ENCODE peak calls at places on chromosome 18, in eight cellular contexts. I is GM12878, K is upper lobe of left lung, P is GM23338, F is Panc1, U is HepG2, T is K562, C is HCT116. G is an unnamed sample.

GRCh38 chr18:59833785-59834184 is 66.0 kb upstream of the PMAIP1 start:
- ATAC-seq in I (peak), K (no peak), P (no peak), F (no peak), U (no peak), T (no peak), C (no peak), G (no peak)

GRCh38 chr18:58402951-58403702 is 225.8 kb downstream of the ALPK2 start:
- ATAC-seq in I (no peak), K (peak), P (peak), F (no peak), U (peak), T (no peak), C (no peak), G (no peak)

GRCh38 chr18:35095983-35096676 is 54.9 kb downstream of the MAPRE2 start:
- ATAC-seq in I (peak), K (no peak), P (no peak), F (no peak), U (no peak), T (peak), C (no peak), G (no peak)

GRCh38 chr18:57110295-57110694 is 36.6 kb upstream of the BOD1L2 start:
- ATAC-seq in I (no peak), K (no peak), P (no peak), F (no peak), U (no peak), T (no peak), C (no peak), G (no peak)

GRCh38 chr18:59921384-59921891 is 21.6 kb downstream of the PMAIP1 start:
- ATAC-seq in I (peak), K (no peak), P (no peak), F (no peak), U (no peak), T (no peak), C (no peak), G (no peak)

GRCh38 chr18:13376841-13377351 is 158.3 kb downstream of the LDLRAD4 start:
- ATAC-seq in I (peak), K (no peak), P (no peak), F (no peak), U (no peak), T (no peak), C (no peak), G (no peak)

GRCh38 chr18:22200611-22201225 is 31.3 kb downstream of the GATA6 start:
- ATAC-seq in I (no peak), K (no peak), P (peak), F (no peak), U (no peak), T (no peak), C (no peak), G (no peak)

GRCh38 chr18:62576858-62577512 is 54.2 kb downstream of the ZCCHC2 start:
- ATAC-seq in I (peak), K (no peak), P (no peak), F (no peak), U (no peak), T (no peak), C (no peak), G (no peak)

GRCh38 chr18:49988101-49988500 is 174.8 kb upstream of the ACAA2 start:
- ATAC-seq in I (no peak), K (no peak), P (no peak), F (no peak), U (no peak), T (no peak), C (no peak), G (no peak)

GRCh38 chr18:76567835-76568445 is 72.9 kb upstream of the ZNF516 start:
- ATAC-seq in I (no peak), K (no peak), P (no peak), F (no peak), U (no peak), T (no peak), C (no peak), G (no peak)

GRCh38 chr18:76566987-76567386 is 71.9 kb upstream of the ZNF516 start:
- ATAC-seq in I (no peak), K (no peak), P (no peak), F (no peak), U (no peak), T (no peak), C (no peak), G (no peak)

GRCh38 chr18:76564117-76564516 is 69.1 kb upstream of the ZNF516 start:
- ATAC-seq in I (no peak), K (no peak), P (no peak), F (no peak), U (no peak), T (no peak), C (peak), G (no peak)

GRCh38 chr18:76564636-76565237 is 69.7 kb upstream of the ZNF516 start:
- ATAC-seq in I (no peak), K (no peak), P (peak), F (no peak), U (no peak), T (no peak), C (peak), G (no peak)

DNA sequence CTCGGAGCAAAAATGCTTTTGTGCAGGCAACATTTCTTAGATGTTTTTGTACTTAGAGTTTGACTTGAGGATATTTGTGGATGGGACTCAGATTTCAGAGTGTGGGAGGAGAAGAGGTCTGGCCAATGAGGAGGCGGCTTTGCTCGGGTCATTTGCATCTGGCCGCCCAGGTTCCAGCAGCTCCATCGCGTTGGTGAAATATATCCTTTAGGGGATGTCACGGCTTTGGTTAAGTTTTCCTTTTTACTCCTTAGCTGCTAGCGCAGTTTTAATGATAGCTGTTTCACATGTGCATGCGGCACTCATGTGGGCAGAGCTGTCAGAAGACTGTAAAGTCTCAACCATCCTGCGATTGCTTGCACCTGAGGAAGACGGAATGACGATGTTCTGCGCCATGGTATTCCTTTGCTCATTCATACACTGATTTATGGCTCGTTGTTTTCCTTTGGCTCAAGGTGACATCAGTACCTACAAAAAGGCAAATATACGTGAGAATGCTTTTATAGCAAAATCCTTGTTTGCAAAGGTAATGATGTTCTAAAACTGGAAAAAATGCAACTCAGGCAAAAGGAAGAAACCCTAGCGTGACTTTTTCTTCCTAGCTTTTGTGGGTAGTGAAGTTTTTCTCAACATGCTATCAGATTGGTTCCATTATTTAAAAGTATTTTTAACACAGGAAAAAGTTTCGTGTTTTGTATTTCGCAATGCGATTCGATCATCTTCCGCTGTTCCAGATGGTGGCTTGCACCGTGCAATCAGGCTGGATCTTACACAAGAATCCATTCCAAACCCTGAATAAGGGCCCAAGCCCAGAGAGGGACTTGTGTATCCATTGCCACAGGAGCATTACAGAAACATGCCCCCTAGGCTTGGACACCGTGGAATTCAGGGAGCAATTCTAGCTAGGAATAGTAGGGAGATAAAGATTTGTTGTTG is 70.5 kb upstream of the ZNF516 start:
- ATAC-seq in I (no peak), K (peak), P (peak), F (no peak), U (peak), T (peak), C (peak), G (peak)
- TF ChIP-seq POLR2AphosphoS5 in I (no peak), K (peak), P (no peak), F (no peak), U (no peak), T (no peak), C (no peak), G (peak)

DNA sequence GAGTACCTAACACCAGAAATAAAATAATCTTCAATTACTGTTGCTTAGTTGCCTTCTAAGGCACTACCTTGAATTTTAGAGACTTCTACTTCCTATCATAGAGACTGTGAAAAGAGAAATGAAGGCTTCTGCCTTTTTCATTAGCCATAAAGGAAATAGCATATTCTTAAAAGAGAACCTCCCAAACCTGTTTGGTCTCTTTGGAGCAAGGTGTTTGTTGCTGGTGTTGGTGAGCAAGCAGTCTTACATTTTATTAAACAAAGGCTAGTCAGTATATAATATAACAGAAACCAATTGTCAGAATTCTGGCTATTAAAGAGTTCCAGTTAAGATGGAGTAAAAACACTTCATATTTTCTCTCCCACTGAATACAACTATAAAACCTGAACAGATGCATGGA is 116.4 kb downstream of the TAF4B start:
- ATAC-seq in I (no peak), K (no peak), P (no peak), F (no peak), U (no peak), T (no peak), C (no peak), G (no peak)
- TF ChIP-seq POLR2AphosphoS5 in I (no peak), K (no peak), P (no peak), F (no peak), U (no peak), T (no peak), C (no peak), G (no peak)

GRCh38 chr18:48937869-48938750 is 12.7 kb downstream of the SMAD7 start:
- ATAC-seq in I (no peak), K (no peak), P (no peak), F (no peak), U (no peak), T (no peak), C (no peak), G (no peak)

GRCh38 chr18:48940854-48941531 is 9.8 kb downstream of the SMAD7 start:
- ATAC-seq in I (peak), K (no peak), P (no peak), F (no peak), U (no peak), T (no peak), C (no peak), G (no peak)

GRCh38 chr18:48941672-48942071 is 9.1 kb downstream of the SMAD7 start:
- ATAC-seq in I (no peak), K (no peak), P (peak), F (no peak), U (no peak), T (no peak), C (no peak), G (no peak)

GRCh38 chr18:48938827-48939367 is 11.9 kb downstream of the SMAD7 start:
- ATAC-seq in I (no peak), K (no peak), P (no peak), F (no peak), U (no peak), T (no peak), C (no peak), G (no peak)

GRCh38 chr18:48939368-48940097 is 11.2 kb downstream of the SMAD7 start:
- ATAC-seq in I (no peak), K (no peak), P (peak), F (peak), U (no peak), T (no peak), C (no peak), G (peak)
- TF ChIP-seq POLR2AphosphoS5 in I (no peak), K (peak), P (no peak), F (no peak), U (no peak), T (no peak), C (no peak), G (no peak)

DNA sequence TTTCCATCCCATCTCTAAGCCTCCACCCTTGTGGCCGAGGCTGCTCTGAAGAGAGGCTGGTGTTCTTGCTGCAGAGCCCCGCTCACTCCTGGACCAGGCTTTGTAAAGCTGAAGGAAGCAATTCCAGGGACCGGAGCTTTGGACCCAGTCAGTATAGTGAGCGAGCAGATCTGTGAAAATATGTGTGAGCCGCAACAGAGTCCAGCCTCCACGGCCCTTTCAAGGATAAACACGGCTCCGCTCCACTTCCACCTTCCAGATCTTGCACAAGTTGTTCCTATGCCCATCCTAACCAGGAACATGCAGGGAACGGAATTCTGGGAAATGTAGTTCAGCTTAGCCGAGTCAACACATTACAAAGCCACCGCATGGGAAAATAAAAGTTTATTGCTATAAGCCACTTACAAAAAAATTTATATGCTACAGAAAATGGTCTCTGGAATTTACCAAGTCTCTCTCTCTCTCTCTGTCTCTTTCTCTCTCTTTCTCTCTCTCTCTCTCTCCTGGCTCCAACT is 151.7 kb upstream of the ZNF521 start:
- ATAC-seq in I (no peak), K (peak), P (peak), F (peak), U (peak), T (peak), C (peak), G (peak)
- TF ChIP-seq POLR2AphosphoS5 in I (no peak), K (no peak), P (peak), F (no peak), U (no peak), T (no peak), C (no peak), G (peak)

GRCh38 chr18:3451989-3452749 is 2.2 kb downstream of the TGIF1 start:
- ATAC-seq in I (no peak), K (no peak), P (no peak), F (no peak), U (no peak), T (peak), C (no peak), G (no peak)
- TF ChIP-seq POLR2AphosphoS5 in I (no peak), K (peak), P (peak), F (peak), U (no peak), T (no peak), C (peak), G (peak)

DNA sequence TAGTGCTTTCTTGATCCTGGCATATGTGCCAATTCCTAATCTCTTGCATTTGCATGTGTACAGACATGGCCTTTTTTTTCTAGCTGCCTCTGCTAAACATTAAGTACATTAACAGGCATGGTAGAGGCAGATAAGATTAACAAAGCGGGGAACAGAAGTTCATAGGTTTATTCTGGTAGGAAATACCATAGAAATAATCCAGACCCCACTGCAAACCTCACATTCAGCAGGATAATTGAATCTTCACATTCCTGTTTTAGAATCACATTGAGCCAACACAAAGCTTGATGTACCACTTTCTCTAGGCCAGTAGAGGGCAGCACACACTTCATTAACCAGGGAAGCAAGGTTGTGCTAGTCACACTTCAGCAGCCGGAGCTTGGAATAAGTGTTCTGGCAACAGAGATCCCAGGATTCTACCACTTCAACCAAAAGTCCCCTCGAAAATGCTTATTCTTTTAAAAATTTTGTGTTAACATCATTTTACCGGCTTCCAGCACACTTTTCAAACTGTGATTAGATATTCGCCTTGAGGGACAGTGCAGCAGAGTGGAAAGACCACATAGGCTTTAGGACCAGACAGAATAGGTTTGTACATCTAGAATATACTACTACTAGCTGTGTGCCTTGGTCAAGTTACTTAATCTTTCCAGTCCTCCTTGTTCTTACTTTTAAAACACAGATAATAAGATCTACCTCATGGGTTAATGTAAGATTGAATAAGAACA is 420.2 kb upstream of the CHST9 start:
- ATAC-seq in I (peak), K (peak), P (peak), F (peak), U (peak), T (peak), C (peak), G (no peak)
- TF ChIP-seq POLR2AphosphoS5 in I (no peak), K (no peak), P (no peak), F (no peak), U (no peak), T (no peak), C (no peak), G (no peak)

DNA sequence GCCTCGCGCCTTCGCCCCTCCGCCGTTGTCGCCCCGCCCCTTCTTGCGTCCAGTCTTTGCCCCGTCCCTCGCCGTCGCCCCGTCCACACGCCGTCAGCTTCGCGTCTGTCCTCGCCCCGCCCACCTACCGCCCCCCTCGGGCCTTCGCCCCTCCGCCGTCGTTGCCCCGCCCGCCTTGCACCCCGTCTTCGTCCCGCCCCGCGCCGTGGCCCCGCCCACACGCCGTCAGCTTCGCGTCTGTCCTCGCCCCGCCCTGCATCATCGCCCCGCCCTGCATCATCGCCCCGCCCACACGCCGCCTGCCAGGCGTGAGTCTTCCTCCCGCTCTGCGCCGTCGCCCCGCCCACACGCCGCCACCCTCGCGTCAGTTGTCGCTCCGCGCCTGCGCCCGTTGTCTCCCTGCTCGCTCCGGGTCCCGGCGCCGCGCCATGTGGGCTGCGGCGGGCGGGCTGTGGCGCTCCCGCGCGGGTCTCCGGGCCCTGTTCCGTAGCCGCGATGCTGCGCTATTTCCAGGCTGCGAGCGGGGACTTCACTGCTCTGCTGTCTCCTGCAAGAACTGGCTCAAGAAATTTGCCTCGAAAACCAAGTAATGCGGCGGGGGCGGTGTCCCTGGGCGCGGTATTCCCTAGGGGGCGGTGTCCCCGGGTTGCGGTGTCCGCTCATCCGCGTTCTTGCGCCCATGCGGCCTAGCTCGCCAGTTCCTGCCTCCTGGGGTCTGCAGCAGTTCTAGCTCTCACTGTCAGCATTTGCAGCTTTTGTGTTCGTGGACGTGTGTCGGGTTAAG is at the start of gene RBFA:
- ATAC-seq in I (peak), K (peak), P (peak), F (peak), U (peak), T (peak), C (peak), G (peak)
- TF ChIP-seq POLR2AphosphoS5 in I (peak), K (peak), P (peak), F (peak), U (peak), T (peak), C (peak), G (peak)

G was measured in gastroesophageal sphincter.